ENCODE peak calls at places on chromosomes 11 and 22, in eight cellular contexts. E, Z, B, V, G, S, J and O are unnamed samples.
A peak's percentile ranks its signal among the peaks of the same experiment; 100 is the strongest.

GRCh38 chr22:31248138-31248745 is 36.1 kb downstream of the LIMK2 start:
- DNase-seq in B (no peak), G (no peak), S (peak; percentile 74), Z (no peak), V (peak; percentile 84), J (peak; percentile 55), E (peak; percentile 52), O (peak; percentile 82)

GRCh38 chr11:110339456-110339855 is 43.0 kb upstream of the RDX start:
- DNase-seq in S (no peak), B (no peak), G (no peak), J (no peak), E (no peak), V (no peak), Z (no peak), O (no peak)

GRCh38 chr11:122144752-122145151 is 28.7 kb upstream of the BLID start:
- DNase-seq in V (no peak), S (no peak), B (no peak), E (no peak), G (no peak), Z (no peak), J (no peak), O (no peak)

GRCh38 chr11:114368918-114369680 is 31.2 kb downstream of the C11orf71 start:
- DNase-seq in S (no peak), Z (no peak), E (no peak), J (no peak), B (no peak), G (no peak), V (no peak), O (no peak)

GRCh38 chr11:130571519-130571918 is 123.1 kb downstream of the ADAMTS15 start:
- DNase-seq in G (no peak), Z (no peak), J (no peak), E (no peak), B (no peak), V (no peak), S (no peak), O (no peak)

GRCh38 chr11:113526521-113526920 is 51.3 kb upstream of the DRD2 start:
- DNase-seq in S (no peak), B (no peak), V (no peak), E (no peak), J (no peak), G (no peak), Z (no peak), O (no peak)

GRCh38 chr11:8196749-8197148 is 27.9 kb upstream of the RIC3 start:
- DNase-seq in G (no peak), E (no peak), J (no peak), S (no peak), B (no peak), Z (no peak), V (no peak), O (no peak)

GRCh38 chr11:96222102-96222501 is 120.9 kb downstream of the MAML2 start:
- DNase-seq in V (no peak), J (no peak), B (no peak), E (no peak), S (no peak), Z (no peak), G (no peak), O (no peak)

GRCh38 chr11:96012086-96012824 is 88.3 kb upstream of the MTMR2 start:
- DNase-seq in B (no peak), J (peak; percentile 33), V (peak; percentile 25), E (peak; percentile 49), S (no peak), Z (no peak), G (peak; percentile 27), O (no peak)

GRCh38 chr22:38211556-38211955 is 9.8 kb downstream of the MAFF start:
- DNase-seq in J (no peak), Z (no peak), V (no peak), G (no peak), B (no peak), E (no peak), S (no peak), O (no peak)

GRCh38 chr22:38204784-38205183 is 3.0 kb downstream of the MAFF start:
- DNase-seq in Z (no peak), E (no peak), B (no peak), G (no peak), V (no peak), J (peak; percentile 68), S (no peak), O (no peak)

GRCh38 chr22:38208549-38209097 is 6.8 kb downstream of the MAFF start:
- DNase-seq in B (no peak), E (no peak), V (no peak), Z (no peak), G (no peak), J (no peak), S (no peak), O (no peak)

GRCh38 chr22:38205261-38206128 is 3.7 kb downstream of the MAFF start:
- DNase-seq in S (peak; percentile 70), J (no peak), V (peak; percentile 94), E (peak; percentile 66), G (no peak), Z (no peak), B (no peak), O (peak; percentile 87)

DNA sequence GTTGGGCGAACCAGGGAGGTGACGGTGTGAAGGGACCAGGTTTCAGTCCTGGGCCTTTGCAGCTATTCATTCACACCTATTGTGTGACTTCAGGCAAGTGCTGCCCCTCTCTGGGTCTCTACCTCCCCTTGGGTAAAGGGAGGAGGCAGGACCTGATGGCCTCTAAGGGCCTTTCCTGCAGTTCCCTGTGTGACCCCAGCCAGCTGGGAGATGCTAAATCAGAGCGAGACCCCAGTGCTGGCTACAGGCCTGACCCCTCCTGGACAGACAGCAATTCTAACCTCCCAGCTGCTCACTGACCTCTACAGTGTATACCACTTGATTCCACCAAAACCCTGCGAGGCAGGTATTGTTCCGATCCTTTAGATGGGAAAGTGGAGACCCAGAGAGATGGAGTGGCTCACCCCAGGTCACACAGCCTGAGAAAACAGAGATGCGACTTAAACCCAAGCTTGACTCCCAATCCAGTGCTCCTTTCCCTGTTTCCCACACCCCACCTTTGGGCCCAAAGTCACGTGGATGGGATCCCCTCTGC is 6.2 kb downstream of the MAFF start:
- DNase-seq in V (no peak), G (no peak), S (no peak), E (no peak), B (no peak), Z (no peak), J (no peak), O (no peak)
- TF ChIP-seq POLR2A in V (no peak), G (no peak), S (no peak), E (no peak), B (no peak), Z (no peak), J (no peak), O (no peak)

DNA sequence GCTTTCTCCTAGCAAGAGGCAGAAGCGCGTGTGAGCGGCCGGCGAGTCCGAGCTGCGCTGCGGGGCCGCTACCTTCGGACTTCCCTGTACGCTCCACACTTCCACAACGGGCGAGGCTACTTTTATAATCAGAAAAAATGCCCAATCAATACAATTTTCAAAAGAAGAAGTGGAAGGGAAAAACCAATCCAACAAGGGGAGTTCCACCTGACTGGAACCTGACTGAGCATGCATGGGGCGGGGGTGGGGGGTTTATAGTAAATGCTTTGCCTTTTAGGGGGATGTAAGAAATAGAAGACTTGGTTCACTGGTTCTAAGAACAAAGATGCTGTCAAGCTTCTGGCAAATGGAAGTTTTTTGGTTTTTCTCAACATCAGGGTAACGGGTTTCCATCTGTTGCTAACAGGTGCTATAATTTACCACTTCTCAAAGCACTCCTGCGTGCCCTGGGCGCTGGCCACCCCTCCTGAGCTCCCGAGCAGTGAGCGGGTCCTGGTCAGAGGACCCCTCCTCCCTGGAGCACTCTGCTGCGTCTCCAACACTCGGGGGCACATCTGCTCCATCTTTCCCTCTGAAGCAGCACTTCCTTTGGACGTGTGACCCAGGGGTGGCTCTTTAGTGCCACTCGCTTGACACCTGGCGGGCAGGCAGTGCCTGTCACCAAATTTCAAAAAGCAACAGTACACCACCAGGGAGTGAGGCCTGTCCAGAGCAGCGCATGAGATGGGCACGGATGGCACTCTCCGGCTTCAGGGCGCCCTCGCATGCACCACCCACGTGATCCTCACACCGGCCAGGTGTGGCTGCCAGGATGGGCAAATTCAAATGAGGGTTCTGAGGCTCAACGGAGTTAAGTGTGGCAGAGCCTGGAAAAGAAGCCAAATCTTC is 21.6 kb upstream of the BID start:
- DNase-seq in B (no peak), G (peak; percentile 57), S (no peak), Z (no peak), J (no peak), V (no peak), E (no peak), O (no peak)
- TF ChIP-seq POLR2A in B (no peak), G (peak; percentile 73), S (no peak), Z (no peak), J (peak; percentile 67), V (no peak), E (no peak), O (no peak)

DNA sequence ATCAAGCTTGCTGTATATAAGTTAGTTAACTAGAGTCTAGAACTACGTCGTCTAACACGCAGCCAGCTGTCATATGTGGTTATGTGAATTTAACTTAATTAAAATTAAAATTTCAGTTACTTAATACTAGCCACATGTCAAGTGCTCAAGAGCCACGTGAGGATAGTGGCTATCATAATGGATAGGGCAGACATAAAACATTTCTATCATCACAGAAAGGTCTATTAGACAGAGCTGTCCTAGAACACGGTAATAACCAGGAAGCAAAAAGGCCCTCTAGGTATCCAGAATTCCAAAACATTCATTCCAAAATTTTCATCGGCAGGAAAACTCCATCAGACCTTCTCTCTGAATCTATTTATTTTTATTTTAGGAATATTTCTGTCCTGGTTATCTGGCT is 123.9 kb downstream of the RBFOX2 start:
- DNase-seq in E (no peak), B (no peak), J (no peak), Z (no peak), S (no peak), G (no peak), V (no peak), O (no peak)
- TF ChIP-seq POLR2A in E (no peak), B (no peak), J (no peak), Z (no peak), S (no peak), G (no peak), V (no peak), O (no peak)

GRCh38 chr11:610146-610801 is 5.5 kb downstream of the IRF7 start:
- DNase-seq in E (no peak), J (no peak), B (no peak), V (no peak), G (no peak), S (no peak), Z (peak; percentile 49), O (no peak)

GRCh38 chr11:607971-608659 is 7.6 kb downstream of the IRF7 start:
- DNase-seq in B (no peak), Z (peak; percentile 55), S (no peak), E (no peak), G (no peak), J (no peak), V (no peak), O (no peak)

GRCh38 chr11:611001-611996 is 4.5 kb downstream of the IRF7 start:
- DNase-seq in E (no peak), G (no peak), V (no peak), J (no peak), Z (peak; percentile 79), S (no peak), B (no peak), O (no peak)

GRCh38 chr11:608751-609354 is 6.9 kb downstream of the IRF7 start:
- DNase-seq in S (no peak), Z (peak; percentile 53), V (no peak), B (no peak), J (no peak), E (no peak), G (no peak), O (no peak)

DNA sequence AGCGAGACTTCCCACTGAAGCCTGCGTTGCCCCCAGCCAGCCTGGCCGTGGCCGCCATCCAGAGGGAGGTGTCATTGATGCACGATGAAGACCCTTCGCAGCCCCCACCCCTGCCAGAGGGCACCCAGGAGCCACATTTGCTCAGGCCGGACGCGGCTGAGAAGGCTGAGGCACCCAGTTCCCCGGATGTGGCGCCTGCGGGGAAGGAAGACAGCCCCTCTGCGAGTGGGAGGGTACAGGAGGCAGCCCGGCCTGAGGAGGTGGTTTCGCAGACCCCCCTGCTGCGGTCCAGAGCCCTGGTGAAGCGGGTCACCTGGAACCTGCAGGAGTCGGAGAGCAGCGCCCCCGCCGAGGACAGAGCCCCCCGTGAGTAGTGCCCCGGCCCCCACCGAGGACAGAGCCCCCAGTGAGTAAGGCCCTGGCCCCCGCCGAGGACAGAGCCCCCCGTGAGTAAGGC is 6.4 kb downstream of the IRF7 start:
- DNase-seq in B (no peak), E (no peak), J (no peak), Z (no peak), V (no peak), G (no peak), S (no peak), O (no peak)
- TF ChIP-seq POLR2A in B (no peak), E (no peak), J (no peak), Z (no peak), V (no peak), G (no peak), S (no peak), O (no peak)